ENCODE peak calls at places on chromosomes 4 and X, in eight cellular contexts. A is stimulated activated CD4-positive, alpha-beta T cell treated with anti-CD3 and anti-CD28 coated beads, TNF-alpha, amount 100 ng/mL, for 4 hours; K is foreskin keratinocyte; P is activated T-cell treated with anti-CD3 and anti-CD28 coated beads, Interleukin-2, amount 50 U/mL, for 4 hours; F is NCI-H1694; T is T-helper 2 cell; H is H9; Y is naive thymus-derived CD4-positive, alpha-beta T cell. M is an unnamed sample.
A peak's percentile ranks its signal among the peaks of the same experiment; 100 is the strongest.

GRCh38 chr4:110170861-110171260 is 27.6 kb downstream of the ELOVL6 start:
- DNase-seq in A (no peak), K (no peak), P (no peak), F (no peak), T (no peak), H (peak; percentile 39), Y (no peak), M (no peak)

GRCh38 chr4:168732714-168733113 is 235.9 kb downstream of the PALLD start:
- DNase-seq in A (no peak), K (no peak), P (no peak), F (no peak), T (no peak), H (no peak), Y (no peak), M (no peak)

GRCh38 chr4:89949782-89950387 is 55.2 kb downstream of the MMRN1 start:
- DNase-seq in A (no peak), K (no peak), P (no peak), F (peak; percentile 15), T (no peak), H (no peak), Y (no peak), M (no peak)

GRCh38 chrX:40082447-40083119 is 15.2 kb downstream of the BCOR start:
- DNase-seq in A (no peak), K (no peak), P (no peak), F (no peak), T (no peak), H (no peak), Y (no peak), M (no peak)

GRCh38 chr4:99655315-99656081 is 2.1 kb downstream of the C4orf54 start:
- DNase-seq in A (no peak), K (peak; percentile 61), P (no peak), F (no peak), T (no peak), H (no peak), Y (no peak), M (peak; percentile 83)

GRCh38 chrX:133749370-133749769 is 236.0 kb downstream of the GPC3 start:
- DNase-seq in A (no peak), K (no peak), P (no peak), F (no peak), T (no peak), H (no peak), Y (peak; percentile 13), M (no peak)

GRCh38 chr4:181877329-181877848 is 365.8 kb upstream of the TENM3 start:
- DNase-seq in A (no peak), K (peak; percentile 80), P (no peak), F (no peak), T (no peak), H (no peak), Y (no peak), M (peak; percentile 5)

GRCh38 chr4:25769251-25769650 is 93.5 kb downstream of the SEL1L3 start:
- DNase-seq in A (no peak), K (no peak), P (no peak), F (no peak), T (no peak), H (no peak), Y (no peak), M (peak; percentile 27)

GRCh38 chrX:19824603-19825002 is 62.8 kb downstream of the SH3KBP1 start:
- DNase-seq in A (no peak), K (no peak), P (peak; percentile 39), F (no peak), T (peak; percentile 6), H (no peak), Y (no peak), M (no peak)

GRCh38 chr4:8505229-8505628 is 64.7 kb downstream of the TRMT44 start:
- DNase-seq in A (no peak), K (no peak), P (no peak), F (no peak), T (no peak), H (no peak), Y (no peak), M (no peak)

GRCh38 chr4:122156819-122157218 is 4.7 kb downstream of the BLTP1 start:
- DNase-seq in A (no peak), K (no peak), P (no peak), F (no peak), T (no peak), H (no peak), Y (no peak), M (no peak)

GRCh38 chr4:130393246-130394041 is 1297.5 kb downstream of the C4orf33 start:
- DNase-seq in A (no peak), K (no peak), P (no peak), F (no peak), T (no peak), H (no peak), Y (no peak), M (peak; percentile 40)

GRCh38 chr4:7516116-7516772 is 81.5 kb upstream of the PSAPL1 start:
- DNase-seq in A (no peak), K (no peak), P (no peak), F (no peak), T (no peak), H (no peak), Y (no peak), M (no peak)

GRCh38 chr4:26321326-26322276 is 787 bp downstream of the RBPJ start:
- DNase-seq in A (peak; percentile 29), K (no peak), P (peak; percentile 27), F (no peak), T (peak; percentile 24), H (peak; percentile 42), Y (peak; percentile 33), M (peak; percentile 71)

GRCh38 chr4:97432551-97432950 is 710.7 kb downstream of the STPG2 start:
- DNase-seq in A (no peak), K (no peak), P (no peak), F (no peak), T (no peak), H (no peak), Y (no peak), M (no peak)

GRCh38 chrX:21373637-21374162 is 518 bp upstream of the CNKSR2 start:
- DNase-seq in A (no peak), K (no peak), P (peak; percentile 24), F (no peak), T (peak; percentile 0), H (peak; percentile 28), Y (peak; percentile 22), M (no peak)

GRCh38 chrX:45807572-45808425 is 607.1 kb upstream of the DIPK2B start:
- DNase-seq in A (no peak), K (no peak), P (no peak), F (no peak), T (no peak), H (no peak), Y (peak; percentile 40), M (peak; percentile 66)

GRCh38 chr4:112279882-112280315 is 5.8 kb downstream of the TIFA start:
- DNase-seq in A (no peak), K (no peak), P (no peak), F (no peak), T (no peak), H (no peak), Y (no peak), M (no peak)

GRCh38 chrX:155881158-155881993 is at the start of gene VAMP7:
- DNase-seq in A (peak; percentile 62), K (peak; percentile 59), P (peak; percentile 65), F (peak; percentile 82), T (peak; percentile 72), H (peak; percentile 87), Y (peak; percentile 82), M (peak; percentile 92)

GRCh38 chrX:107542500-107542899 is 85.8 kb upstream of the PRPS1 start:
- DNase-seq in A (no peak), K (no peak), P (no peak), F (no peak), T (no peak), H (peak; percentile 65), Y (no peak), M (peak; percentile 14)

GRCh38 chr4:127261476-127261875 is 371.3 kb upstream of the INTU start:
- DNase-seq in A (no peak), K (no peak), P (no peak), F (no peak), T (no peak), H (no peak), Y (no peak), M (no peak)

GRCh38 chr4:173237722-173238121 is 69.1 kb downstream of the GALNT7 start:
- DNase-seq in A (no peak), K (no peak), P (no peak), F (no peak), T (no peak), H (no peak), Y (no peak), M (no peak)

GRCh38 chr4:98861100-98861499 is 67.8 kb downstream of the EIF4E start:
- DNase-seq in A (no peak), K (no peak), P (no peak), F (no peak), T (no peak), H (no peak), Y (no peak), M (no peak)

GRCh38 chrX:39762266-39762841 is 335.4 kb downstream of the BCOR start:
- DNase-seq in A (no peak), K (no peak), P (no peak), F (no peak), T (no peak), H (no peak), Y (no peak), M (peak; percentile 26)

GRCh38 chr4:140359571-140360427 is 13.6 kb upstream of the SCOC start:
- DNase-seq in A (peak; percentile 70), K (peak; percentile 46), P (peak; percentile 80), F (peak; percentile 88), T (peak; percentile 62), H (peak; percentile 85), Y (peak; percentile 68), M (peak; percentile 86)

GRCh38 chrX:32118832-32119231 is 1047.0 kb upstream of the FTHL17 start:
- DNase-seq in A (no peak), K (no peak), P (no peak), F (no peak), T (no peak), H (no peak), Y (no peak), M (no peak)

GRCh38 chrX:72005046-72005445 is 94.4 kb downstream of the NHSL2 start:
- DNase-seq in A (no peak), K (no peak), P (no peak), F (no peak), T (no peak), H (no peak), Y (no peak), M (no peak)

GRCh38 chr4:106314960-106315359 is 1.0 kb downstream of the TBCK start:
- DNase-seq in A (no peak), K (no peak), P (no peak), F (no peak), T (no peak), H (no peak), Y (peak; percentile 12), M (no peak)

GRCh38 chrX:30881797-30882196 is 7.3 kb downstream of the TAB3 start:
- DNase-seq in A (no peak), K (no peak), P (no peak), F (no peak), T (no peak), H (no peak), Y (no peak), M (no peak)

GRCh38 chr4:106541253-106541652 is 172.7 kb upstream of the GIMD1 start:
- DNase-seq in A (no peak), K (peak; percentile 9), P (no peak), F (no peak), T (no peak), H (no peak), Y (no peak), M (peak; percentile 71)

M was measured in adipocyte.